ENCODE peak calls at places on chromosomes 12 and 14, in seven cellular contexts. A is frontal cortex, E is ACHN, V is esophagus squamous epithelium, L is H7, R is ascending aorta, O is lower leg skin. N is an unnamed sample.

GRCh38 chr12:105574056-105574715 is 243.7 kb downstream of the C12orf75 start:
- DNase-seq in A (no peak), E (peak; percentile 27), V (no peak), L (no peak), R (no peak), O (no peak), N (no peak)

GRCh38 chr14:101808020-101808641 is 46.6 kb downstream of the PPP2R5C start:
- DNase-seq in A (no peak), E (peak; percentile 41), V (no peak), L (peak; percentile 78), R (no peak), O (no peak), N (peak; percentile 73)

GRCh38 chr12:61860439-61860838 is 399.8 kb upstream of the USP15 start:
- DNase-seq in A (no peak), E (no peak), V (no peak), L (no peak), R (no peak), O (no peak), N (no peak)

GRCh38 chr14:81246561-81247270 is 26.0 kb upstream of the GTF2A1 start:
- DNase-seq in A (no peak), E (no peak), V (no peak), L (no peak), R (no peak), O (no peak), N (no peak)

GRCh38 chr12:52336641-52337040 is 15.4 kb upstream of the KRT83 start:
- DNase-seq in A (no peak), E (no peak), V (no peak), L (no peak), R (no peak), O (no peak), N (no peak)

GRCh38 chr14:65169351-65169750 is 67.0 kb upstream of the MAX start:
- DNase-seq in A (no peak), E (no peak), V (no peak), L (no peak), R (no peak), O (no peak), N (no peak)

GRCh38 chr12:1670815-1671268 is 20.0 kb upstream of the ADIPOR2 start:
- DNase-seq in A (no peak), E (no peak), V (no peak), L (no peak), R (no peak), O (no peak), N (no peak)

GRCh38 chr12:50924439-50925341 is 27.7 kb upstream of the HIGD1C start:
- DNase-seq in A (no peak), E (peak; percentile 90), V (peak; percentile 42), L (no peak), R (peak; percentile 63), O (peak; percentile 97), N (peak; percentile 60)

GRCh38 chr14:105092912-105093425 is 27.7 kb upstream of the GPR132 start:
- DNase-seq in A (peak; percentile 72), E (peak; percentile 68), V (no peak), L (no peak), R (no peak), O (no peak), N (peak; percentile 70)

GRCh38 chr12:1779783-1780182 is 40.6 kb upstream of the LRTM2 start:
- DNase-seq in A (no peak), E (no peak), V (no peak), L (no peak), R (no peak), O (no peak), N (no peak)

GRCh38 chr12:62703011-62703380 is 232.0 kb downstream of the PPM1H start:
- DNase-seq in A (no peak), E (peak; percentile 62), V (no peak), L (no peak), R (no peak), O (no peak), N (no peak)

GRCh38 chr14:60509438-60510253 is 700 bp downstream of the SIX6 start:
- DNase-seq in A (no peak), E (no peak), V (no peak), L (peak; percentile 84), R (no peak), O (no peak), N (no peak)

GRCh38 chr12:54419088-54419887 is at the start of gene ITGA5:
- DNase-seq in A (peak; percentile 69), E (peak; percentile 87), V (no peak), L (peak; percentile 93), R (no peak), O (peak; percentile 81), N (peak; percentile 82)

GRCh38 chr14:36241183-36241582 is 64.7 kb upstream of the PTCSC3 start:
- DNase-seq in A (no peak), E (no peak), V (no peak), L (no peak), R (no peak), O (no peak), N (no peak)

GRCh38 chr12:54292083-54292930 is 8.5 kb downstream of the NFE2 start:
- DNase-seq in A (no peak), E (no peak), V (no peak), L (no peak), R (no peak), O (no peak), N (no peak)

GRCh38 chr12:31897791-31898503 is 61.3 kb upstream of the RESF1 start:
- DNase-seq in A (no peak), E (no peak), V (no peak), L (peak; percentile 68), R (no peak), O (no peak), N (peak; percentile 52)

GRCh38 chr12:53543539-53543938 is 36.3 kb upstream of the NPFF start:
- DNase-seq in A (peak; percentile 30), E (peak; percentile 83), V (no peak), L (peak; percentile 75), R (no peak), O (peak; percentile 39), N (peak; percentile 66)

GRCh38 chr14:101962503-101962874 is 1.9 kb upstream of the DYNC1H1 start:
- DNase-seq in A (no peak), E (peak; percentile 75), V (no peak), L (no peak), R (no peak), O (no peak), N (no peak)

GRCh38 chr12:46942579-46942978 is 116.8 kb upstream of the SLC38A4 start:
- DNase-seq in A (no peak), E (peak; percentile 44), V (no peak), L (no peak), R (no peak), O (no peak), N (no peak)

GRCh38 chr12:30796508-30796780 is 41.7 kb upstream of the CAPRIN2 start:
- DNase-seq in A (no peak), E (peak; percentile 47), V (no peak), L (peak; percentile 91), R (no peak), O (no peak), N (no peak)

GRCh38 chr14:89903340-89903965 is 51.1 kb downstream of the EFCAB11 start:
- DNase-seq in A (no peak), E (no peak), V (no peak), L (no peak), R (no peak), O (no peak), N (no peak)

GRCh38 chr14:65927871-65928270 is 515.3 kb downstream of the FUT8 start:
- DNase-seq in A (no peak), E (no peak), V (no peak), L (peak; percentile 23), R (no peak), O (no peak), N (no peak)

GRCh38 chr14:24418492-24418873 is 11.0 kb downstream of the CBLN3 start:
- DNase-seq in A (no peak), E (no peak), V (no peak), L (no peak), R (no peak), O (no peak), N (no peak)

GRCh38 chr12:15982071-15982470 is 70.9 kb downstream of the DERA start:
- DNase-seq in A (no peak), E (no peak), V (no peak), L (no peak), R (no peak), O (no peak), N (no peak)

GRCh38 chr14:73728106-73729014 is 14.2 kb upstream of the PNMA1 start:
- DNase-seq in A (peak; percentile 79), E (peak; percentile 65), V (no peak), L (peak; percentile 95), R (no peak), O (peak; percentile 81), N (peak; percentile 89)

GRCh38 chr14:73752297-73752992 is 38.3 kb upstream of the PNMA1 start:
- DNase-seq in A (peak; percentile 43), E (no peak), V (no peak), L (no peak), R (no peak), O (peak; percentile 55), N (peak; percentile 47)

GRCh38 chr12:49838973-49839633 is 3.8 kb downstream of the BCDIN3D start:
- DNase-seq in A (no peak), E (peak; percentile 64), V (no peak), L (peak; percentile 68), R (no peak), O (no peak), N (no peak)

GRCh38 chr12:46919666-46920065 is 93.9 kb upstream of the SLC38A4 start:
- DNase-seq in A (no peak), E (no peak), V (no peak), L (no peak), R (no peak), O (no peak), N (no peak)

GRCh38 chr12:64621257-64621942 is 11.1 kb downstream of the RASSF3 start:
- DNase-seq in A (no peak), E (no peak), V (no peak), L (no peak), R (no peak), O (no peak), N (no peak)

GRCh38 chr12:62934799-62935674 is at the start of gene PPM1H:
- DNase-seq in A (peak; percentile 80), E (peak; percentile 72), V (no peak), L (peak; percentile 97), R (no peak), O (peak; percentile 20), N (peak; percentile 96)

GRCh38 chr12:105020241-105020962 is 34.3 kb downstream of the NOPCHAP1 start:
- DNase-seq in A (no peak), E (no peak), V (no peak), L (no peak), R (no peak), O (no peak), N (no peak)

GRCh38 chr12:119153477-119154434 is 25.0 kb upstream of the HSPB8 start:
- DNase-seq in A (no peak), E (peak; percentile 69), V (no peak), L (peak; percentile 96), R (no peak), O (no peak), N (peak; percentile 98)

GRCh38 chr14:91953170-91953985 is 5.9 kb upstream of the FBLN5 start:
- DNase-seq in A (no peak), E (no peak), V (no peak), L (no peak), R (peak; percentile 15), O (no peak), N (no peak)

GRCh38 chr12:124995200-124995961 is 1.9 kb downstream of the BRI3BP start:
- DNase-seq in A (no peak), E (no peak), V (no peak), L (peak; percentile 60), R (no peak), O (no peak), N (no peak)

GRCh38 chr12:33609910-33610309 is 170.3 kb upstream of the SYT10 start:
- DNase-seq in A (no peak), E (no peak), V (no peak), L (no peak), R (no peak), O (no peak), N (no peak)

N was measured in ecto neural progenitor cell.